ENCODE peak calls at places on chromosomes 6 and 20, in five cellular contexts. One of them, this sample, is unnamed.

GRCh38 chr20:35663813-35664543 is 722 bp downstream of the CPNE1 start:
- DNase-seq in heart left ventricle: no peak
- DNase-seq in upper lobe of left lung: peak; percentile 70
- DNase-seq in uterus: peak; percentile 33
- DNase-seq in endothelial cell of umbilical vein: peak; percentile 45
- DNase-seq in this sample: peak; percentile 44

GRCh38 chr6:136403166-136403980 is 113.7 kb upstream of the BCLAF1 start:
- DNase-seq in endothelial cell of umbilical vein: peak; percentile 6
- DNase-seq in heart left ventricle: no peak
- DNase-seq in uterus: peak; percentile 31
- DNase-seq in upper lobe of left lung: no peak
- DNase-seq in this sample: peak; percentile 34

GRCh38 chr6:20021795-20022194 is 184.6 kb downstream of the ID4 start:
- DNase-seq in endothelial cell of umbilical vein: no peak
- DNase-seq in uterus: no peak
- DNase-seq in upper lobe of left lung: no peak
- DNase-seq in heart left ventricle: no peak
- DNase-seq in this sample: no peak

GRCh38 chr20:5073154-5074049 is 46.4 kb downstream of the PCNA start:
- DNase-seq in heart left ventricle: peak; percentile 90
- DNase-seq in uterus: peak; percentile 57
- DNase-seq in endothelial cell of umbilical vein: peak; percentile 13
- DNase-seq in upper lobe of left lung: peak; percentile 96
- DNase-seq in this sample: peak; percentile 96

GRCh38 chr6:112781236-112781635 is 434.1 kb downstream of the RFPL4B start:
- DNase-seq in endothelial cell of umbilical vein: peak; percentile 56
- DNase-seq in heart left ventricle: no peak
- DNase-seq in upper lobe of left lung: no peak
- DNase-seq in uterus: no peak
- DNase-seq in this sample: no peak

GRCh38 chr6:169965657-169966311 is 214.4 kb downstream of the ERMARD start:
- DNase-seq in uterus: no peak
- DNase-seq in upper lobe of left lung: no peak
- DNase-seq in heart left ventricle: no peak
- DNase-seq in endothelial cell of umbilical vein: no peak
- DNase-seq in this sample: no peak

GRCh38 chr6:138307352-138307751 is 70.4 kb upstream of the SMIM28 start:
- DNase-seq in uterus: no peak
- DNase-seq in upper lobe of left lung: no peak
- DNase-seq in heart left ventricle: no peak
- DNase-seq in endothelial cell of umbilical vein: peak; percentile 47
- DNase-seq in this sample: no peak

GRCh38 chr20:45833883-45834796 is 541 bp downstream of the SNX21 start:
- DNase-seq in uterus: peak; percentile 87
- DNase-seq in upper lobe of left lung: peak; percentile 83
- DNase-seq in endothelial cell of umbilical vein: peak; percentile 83
- DNase-seq in heart left ventricle: peak; percentile 89
- DNase-seq in this sample: peak; percentile 75

GRCh38 chr20:18638768-18639167 is 50.9 kb downstream of the DTD1 start:
- DNase-seq in endothelial cell of umbilical vein: no peak
- DNase-seq in upper lobe of left lung: no peak
- DNase-seq in uterus: no peak
- DNase-seq in heart left ventricle: no peak
- DNase-seq in this sample: no peak

GRCh38 chr6:166563805-166564204 is 22.7 kb downstream of the RAMACL start:
- DNase-seq in uterus: no peak
- DNase-seq in heart left ventricle: no peak
- DNase-seq in endothelial cell of umbilical vein: no peak
- DNase-seq in upper lobe of left lung: no peak
- DNase-seq in this sample: no peak

GRCh38 chr20:3712279-3712873 is at the start of gene SIGLEC1:
- DNase-seq in upper lobe of left lung: peak; percentile 83
- DNase-seq in heart left ventricle: peak; percentile 87
- DNase-seq in endothelial cell of umbilical vein: no peak
- DNase-seq in uterus: no peak
- DNase-seq in this sample: peak; percentile 62

GRCh38 chr20:34065260-34065659 is 46.8 kb downstream of the EIF2S2 start:
- DNase-seq in heart left ventricle: no peak
- DNase-seq in upper lobe of left lung: no peak
- DNase-seq in endothelial cell of umbilical vein: peak; percentile 15
- DNase-seq in uterus: peak; percentile 40
- DNase-seq in this sample: peak; percentile 80

GRCh38 chr6:25963426-25964123 is 973 bp downstream of the TRIM38 start:
- DNase-seq in endothelial cell of umbilical vein: peak; percentile 34
- DNase-seq in upper lobe of left lung: peak; percentile 44
- DNase-seq in heart left ventricle: no peak
- DNase-seq in uterus: no peak
- DNase-seq in this sample: no peak

GRCh38 chr6:159754401-159754800 is 7.4 kb upstream of the ACAT2 start:
- DNase-seq in uterus: no peak
- DNase-seq in endothelial cell of umbilical vein: no peak
- DNase-seq in upper lobe of left lung: no peak
- DNase-seq in heart left ventricle: no peak
- DNase-seq in this sample: no peak

GRCh38 chr6:136964368-136964767 is 42.3 kb downstream of the SLC35D3 start:
- DNase-seq in upper lobe of left lung: no peak
- DNase-seq in uterus: no peak
- DNase-seq in endothelial cell of umbilical vein: no peak
- DNase-seq in heart left ventricle: no peak
- DNase-seq in this sample: no peak

GRCh38 chr6:103797738-103798137 is 1062.0 kb downstream of the HACE1 start:
- DNase-seq in upper lobe of left lung: no peak
- DNase-seq in endothelial cell of umbilical vein: peak; percentile 7
- DNase-seq in heart left ventricle: no peak
- DNase-seq in uterus: no peak
- DNase-seq in this sample: no peak

GRCh38 chr6:40966860-40967259 is 72.2 kb downstream of the UNC5CL start:
- DNase-seq in uterus: no peak
- DNase-seq in heart left ventricle: no peak
- DNase-seq in upper lobe of left lung: no peak
- DNase-seq in endothelial cell of umbilical vein: no peak
- DNase-seq in this sample: no peak

GRCh38 chr20:34907616-34908469 is 31.4 kb downstream of the ACSS2 start:
- DNase-seq in upper lobe of left lung: peak; percentile 69
- DNase-seq in endothelial cell of umbilical vein: peak; percentile 97
- DNase-seq in heart left ventricle: no peak
- DNase-seq in uterus: no peak
- DNase-seq in this sample: peak; percentile 84

GRCh38 chr6:26534681-26535465 is 3.3 kb upstream of the HMGN4 start:
- DNase-seq in heart left ventricle: no peak
- DNase-seq in upper lobe of left lung: no peak
- DNase-seq in uterus: no peak
- DNase-seq in endothelial cell of umbilical vein: no peak
- DNase-seq in this sample: no peak

GRCh38 chr6:31204751-31205145 is 34.3 kb upstream of the POU5F1 start:
- DNase-seq in uterus: no peak
- DNase-seq in heart left ventricle: no peak
- DNase-seq in upper lobe of left lung: no peak
- DNase-seq in endothelial cell of umbilical vein: no peak
- DNase-seq in this sample: no peak

GRCh38 chr6:424741-425417 is 33.3 kb downstream of the IRF4 start:
- DNase-seq in heart left ventricle: peak; percentile 57
- DNase-seq in uterus: no peak
- DNase-seq in endothelial cell of umbilical vein: no peak
- DNase-seq in upper lobe of left lung: no peak
- DNase-seq in this sample: no peak

GRCh38 chr6:431986-432385 is 40.4 kb downstream of the IRF4 start:
- DNase-seq in heart left ventricle: no peak
- DNase-seq in uterus: no peak
- DNase-seq in upper lobe of left lung: no peak
- DNase-seq in endothelial cell of umbilical vein: no peak
- DNase-seq in this sample: no peak

GRCh38 chr6:429515-430121 is 38.1 kb downstream of the IRF4 start:
- DNase-seq in uterus: no peak
- DNase-seq in heart left ventricle: no peak
- DNase-seq in endothelial cell of umbilical vein: no peak
- DNase-seq in upper lobe of left lung: no peak
- DNase-seq in this sample: no peak

GRCh38 chr6:431504-431903 is 40.0 kb downstream of the IRF4 start:
- DNase-seq in upper lobe of left lung: no peak
- DNase-seq in endothelial cell of umbilical vein: no peak
- DNase-seq in uterus: no peak
- DNase-seq in heart left ventricle: no peak
- DNase-seq in this sample: no peak

DNA sequence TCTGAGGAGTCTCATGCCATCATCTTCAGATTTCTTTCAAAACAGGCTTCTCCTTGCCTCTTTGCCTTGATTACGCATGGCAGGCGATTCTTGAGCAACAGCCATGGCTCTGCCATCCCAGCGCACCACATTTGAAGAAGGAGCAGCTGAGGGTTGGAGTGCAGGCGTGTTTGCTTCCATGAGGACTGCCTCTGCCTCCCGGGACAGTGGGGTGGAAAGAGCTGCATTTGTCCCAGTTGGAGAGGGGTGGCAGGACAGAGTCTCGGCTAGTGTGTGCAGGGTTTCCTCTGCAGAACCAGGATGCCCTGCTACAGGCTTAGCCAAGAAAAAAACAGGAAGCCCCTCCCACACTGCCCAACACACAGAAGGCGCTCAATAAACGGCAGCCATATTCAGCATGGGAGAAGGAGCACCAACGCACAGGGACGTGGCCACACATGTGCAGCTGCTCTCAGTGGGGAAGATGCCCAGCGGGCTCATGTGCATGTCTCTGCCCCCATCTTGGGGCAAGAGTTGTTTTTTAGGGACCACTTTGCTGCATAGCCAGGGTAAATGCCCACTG is 36.6 kb downstream of the IRF4 start:
- DNase-seq in uterus: no peak
- DNase-seq in heart left ventricle: no peak
- DNase-seq in upper lobe of left lung: no peak
- DNase-seq in endothelial cell of umbilical vein: no peak
- DNase-seq in this sample: no peak
- TF ChIP-seq POLR2A in uterus: no peak
- TF ChIP-seq POLR2A in heart left ventricle: no peak
- TF ChIP-seq POLR2A in upper lobe of left lung: no peak
- TF ChIP-seq POLR2A in endothelial cell of umbilical vein: no peak
- TF ChIP-seq POLR2A in this sample: no peak

DNA sequence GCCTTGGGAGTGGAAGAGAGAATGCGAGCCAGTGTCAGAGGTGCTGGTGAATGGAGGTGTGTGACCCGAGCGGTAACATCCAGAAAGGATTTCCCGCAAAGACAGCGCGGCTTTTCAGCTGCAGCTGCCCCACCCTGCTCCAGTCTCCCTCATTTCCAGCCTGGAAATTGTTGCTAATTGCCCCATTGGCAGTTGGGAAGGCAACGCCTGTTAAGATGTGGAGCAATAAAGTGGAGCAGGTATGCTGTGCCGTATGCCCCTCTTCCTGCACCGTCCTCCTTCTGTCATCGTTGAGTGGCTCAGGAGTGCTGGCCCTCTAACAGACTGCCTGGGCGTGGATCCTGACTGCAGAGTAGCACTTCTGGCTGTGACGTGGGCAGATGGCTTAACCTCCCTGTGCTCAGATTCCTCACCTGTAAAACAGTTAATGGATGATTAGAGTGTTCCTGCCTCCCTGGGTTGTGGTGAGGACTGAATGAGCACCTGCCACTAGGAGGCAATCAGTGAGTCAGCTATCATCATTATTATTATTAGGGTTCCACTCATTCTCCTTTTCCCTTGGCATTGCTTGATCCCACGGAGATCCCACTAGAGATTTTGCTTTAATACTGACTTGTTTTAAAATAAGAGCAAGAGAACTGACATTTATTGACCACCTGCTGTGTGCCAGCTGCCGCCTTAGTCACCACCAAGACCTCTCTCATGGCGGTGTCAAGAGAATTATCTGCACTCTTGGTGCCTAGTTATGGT is 11.7 kb downstream of the ARFGEF2 start:
- DNase-seq in heart left ventricle: no peak
- DNase-seq in endothelial cell of umbilical vein: no peak
- DNase-seq in uterus: no peak
- DNase-seq in upper lobe of left lung: peak; percentile 87
- DNase-seq in this sample: no peak
- TF ChIP-seq CTCF in heart left ventricle: no peak
- TF ChIP-seq CTCF in endothelial cell of umbilical vein: no peak
- TF ChIP-seq CTCF in uterus: no peak
- TF ChIP-seq CTCF in upper lobe of left lung: no peak
- TF ChIP-seq CTCF in this sample: no peak

GRCh38 chr20:63706852-63707557 is 771 bp downstream of the ARFRP1 start:
- DNase-seq in upper lobe of left lung: peak; percentile 58
- DNase-seq in endothelial cell of umbilical vein: peak; percentile 39
- DNase-seq in heart left ventricle: no peak
- DNase-seq in uterus: peak; percentile 44
- DNase-seq in this sample: peak; percentile 77

GRCh38 chr20:63707558-63708300 is at the start of the genes ARFRP1 and ZGPAT:
- DNase-seq in endothelial cell of umbilical vein: peak; percentile 81
- DNase-seq in heart left ventricle: peak; percentile 96
- DNase-seq in upper lobe of left lung: peak; percentile 91
- DNase-seq in uterus: peak; percentile 90
- DNase-seq in this sample: peak; percentile 88

GRCh38 chr20:63708301-63709148 is 686 bp downstream of the ZGPAT start:
- DNase-seq in endothelial cell of umbilical vein: no peak
- DNase-seq in heart left ventricle: no peak
- DNase-seq in upper lobe of left lung: peak; percentile 23
- DNase-seq in uterus: peak; percentile 20
- DNase-seq in this sample: peak; percentile 20

GRCh38 chr20:63711085-63711645 is 3.3 kb downstream of the ZGPAT start:
- DNase-seq in heart left ventricle: no peak
- DNase-seq in upper lobe of left lung: no peak
- DNase-seq in endothelial cell of umbilical vein: no peak
- DNase-seq in uterus: no peak
- DNase-seq in this sample: no peak

GRCh38 chr20:63709149-63709527 is 1.3 kb downstream of the ZGPAT start:
- DNase-seq in uterus: no peak
- DNase-seq in endothelial cell of umbilical vein: no peak
- DNase-seq in heart left ventricle: no peak
- DNase-seq in upper lobe of left lung: no peak
- DNase-seq in this sample: peak; percentile 52
- H3K4me3 ChIP-seq in uterus: no peak overlapping the region
- H3K4me3 ChIP-seq in endothelial cell of umbilical vein: peak overlapping the region; percentile 77
- H3K4me3 ChIP-seq in heart left ventricle: peak overlapping the region; percentile 77
- H3K4me3 ChIP-seq in upper lobe of left lung: peak overlapping the region; percentile 98
- H3K4me3 ChIP-seq in this sample: no peak overlapping the region

DNA sequence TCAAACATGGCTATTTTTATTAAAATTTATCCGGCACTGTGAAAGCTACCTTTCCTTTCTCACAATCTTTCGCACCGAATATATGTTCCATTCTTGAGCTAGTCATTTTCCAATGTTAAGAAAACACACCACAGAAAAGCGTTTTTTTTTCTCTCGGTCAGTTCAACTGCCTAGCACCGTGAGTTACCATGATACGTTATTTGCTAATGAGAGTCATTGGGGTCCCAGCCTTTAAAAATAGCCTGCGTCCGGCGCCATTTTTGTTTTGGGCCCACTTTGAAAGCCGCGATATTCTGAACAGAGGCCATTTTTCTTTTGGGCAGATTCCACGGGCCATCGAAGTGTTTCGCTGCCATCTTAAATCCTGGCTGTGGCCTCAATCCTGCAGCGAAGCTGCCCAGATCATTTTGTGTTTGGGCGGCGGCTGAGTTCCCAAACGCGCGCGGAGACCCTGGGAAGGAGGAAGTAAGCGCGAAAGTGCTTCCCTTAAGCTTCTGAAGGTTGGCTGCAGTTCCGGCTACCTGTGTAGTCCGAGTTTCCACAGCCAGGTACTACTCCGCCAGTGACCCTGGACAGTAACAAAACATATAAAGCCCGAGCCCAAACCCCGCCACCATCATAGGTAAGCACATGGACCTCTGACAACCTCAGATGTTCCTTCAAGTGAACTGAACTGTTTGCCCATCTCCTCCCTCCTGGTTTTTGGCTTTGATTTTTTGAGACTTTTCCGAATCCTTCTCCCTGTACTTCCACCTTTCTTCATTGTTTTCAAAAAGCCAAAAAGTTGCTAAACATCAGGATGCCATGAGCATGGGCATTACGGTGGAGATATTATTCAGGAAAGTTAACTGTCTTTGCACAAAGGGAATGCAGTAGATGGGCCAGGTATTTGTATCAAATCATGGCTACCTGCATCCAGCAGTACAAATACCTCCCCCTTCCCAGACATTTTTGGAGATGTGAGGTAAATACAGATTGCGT is at the start of gene SLX4IP:
- DNase-seq in upper lobe of left lung: peak; percentile 96
- DNase-seq in endothelial cell of umbilical vein: peak; percentile 95
- DNase-seq in uterus: peak; percentile 93
- DNase-seq in heart left ventricle: peak; percentile 91
- DNase-seq in this sample: peak; percentile 93
- TF ChIP-seq POLR2A in upper lobe of left lung: peak; percentile 21
- TF ChIP-seq POLR2A in endothelial cell of umbilical vein: peak; percentile 63
- TF ChIP-seq POLR2A in uterus: no peak
- TF ChIP-seq POLR2A in heart left ventricle: peak; percentile 39
- TF ChIP-seq POLR2A in this sample: peak; percentile 18